ENCODE peak calls at places on chromosome 15, in seven cellular contexts. Y is heart right ventricle; A is MM.1S; B is prostate gland; O is breast epithelium; N is Caco-2; M is CD8-positive, alpha-beta T cell. H is an unnamed sample.

GRCh38 chr15:65942436-65942835 is 73.1 kb downstream of the RAB11A start:
- DNase-seq in Y (no peak), A (no peak), B (no peak), O (no peak), N (no peak), M (no peak), H (no peak)

GRCh38 chr15:91140561-91140960 is 40.5 kb downstream of the SV2B start:
- DNase-seq in Y (no peak), A (no peak), B (no peak), O (no peak), N (no peak), M (no peak), H (no peak)

GRCh38 chr15:80679805-80680175 is 15.3 kb upstream of the ABHD17C start:
- DNase-seq in Y (no peak), A (no peak), B (peak; percentile 46), O (no peak), N (no peak), M (no peak), H (no peak)

GRCh38 chr15:80706161-80706560 is 11.1 kb downstream of the ABHD17C start:
- DNase-seq in Y (no peak), A (no peak), B (no peak), O (no peak), N (no peak), M (no peak), H (no peak)

GRCh38 chr15:85491663-85492062 is 111.3 kb downstream of the AKAP13 start:
- DNase-seq in Y (no peak), A (no peak), B (no peak), O (no peak), N (no peak), M (no peak), H (no peak)

GRCh38 chr15:40106203-40107161 is 2.2 kb downstream of the BMF start:
- DNase-seq in Y (peak; percentile 57), A (peak; percentile 75), B (peak; percentile 92), O (peak; percentile 77), N (peak; percentile 91), M (no peak), H (no peak)

GRCh38 chr15:62067448-62068044 is 769 bp downstream of the C2CD4A start:
- DNase-seq in Y (peak; percentile 38), A (no peak), B (peak; percentile 12), O (no peak), N (no peak), M (no peak), H (peak; percentile 20)

GRCh38 chr15:82544431-82544830 is 4.2 kb upstream of the RPS17 start:
- DNase-seq in Y (no peak), A (no peak), B (no peak), O (no peak), N (no peak), M (no peak), H (no peak)

GRCh38 chr15:59283717-59284336 is 77.2 kb downstream of the LDHAL6B start:
- DNase-seq in Y (no peak), A (no peak), B (peak; percentile 39), O (peak; percentile 56), N (peak; percentile 56), M (no peak), H (no peak)

GRCh38 chr15:40045572-40046217 is 6.7 kb upstream of the SRP14 start:
- DNase-seq in Y (no peak), A (peak; percentile 46), B (no peak), O (no peak), N (no peak), M (no peak), H (no peak)

GRCh38 chr15:41501191-41501917 is 7.7 kb downstream of the ITPKA start:
- DNase-seq in Y (no peak), A (no peak), B (no peak), O (no peak), N (no peak), M (no peak), H (peak; percentile 26)

GRCh38 chr15:49751191-49751590 is 130.3 kb downstream of the DTWD1 start:
- DNase-seq in Y (no peak), A (no peak), B (no peak), O (no peak), N (no peak), M (no peak), H (no peak)

GRCh38 chr15:82585072-82585471 is 44.8 kb upstream of the RPS17 start:
- DNase-seq in Y (no peak), A (no peak), B (no peak), O (no peak), N (no peak), M (no peak), H (no peak)

GRCh38 chr15:58477228-58477627 is 45.4 kb downstream of the LIPC start:
- DNase-seq in Y (no peak), A (no peak), B (no peak), O (no peak), N (no peak), M (no peak), H (no peak)

GRCh38 chr15:63601026-63601726 is 4.0 kb downstream of the FBXL22 start:
- DNase-seq in Y (peak; percentile 37), A (peak; percentile 21), B (no peak), O (no peak), N (no peak), M (peak; percentile 59), H (peak; percentile 27)

GRCh38 chr15:56371495-56372147 is 6.4 kb downstream of the TEX9 start:
- DNase-seq in Y (no peak), A (peak; percentile 96), B (no peak), O (no peak), N (no peak), M (no peak), H (no peak)

GRCh38 chr15:40293006-40293405 is 10.1 kb upstream of the ANKRD63 start:
- DNase-seq in Y (no peak), A (no peak), B (no peak), O (no peak), N (no peak), M (no peak), H (no peak)

GRCh38 chr15:42359249-42359648 is at the start of gene CAPN3:
- DNase-seq in Y (no peak), A (no peak), B (no peak), O (no peak), N (no peak), M (no peak), H (no peak)

GRCh38 chr15:95468820-95469219 is 861.7 kb upstream of the NR2F2 start:
- DNase-seq in Y (no peak), A (no peak), B (no peak), O (no peak), N (no peak), M (no peak), H (no peak)
- H3K27me3 ChIP-seq in Y (no peaks in the 10 kb centered on the region), A (no peaks in the 10 kb centered on the region), B (no peaks in the 10 kb centered on the region), O (no peaks in the 10 kb centered on the region), N (no peaks in the 10 kb centered on the region), M (no peaks in the 10 kb centered on the region), H (no peaks in the 10 kb centered on the region)

DNA sequence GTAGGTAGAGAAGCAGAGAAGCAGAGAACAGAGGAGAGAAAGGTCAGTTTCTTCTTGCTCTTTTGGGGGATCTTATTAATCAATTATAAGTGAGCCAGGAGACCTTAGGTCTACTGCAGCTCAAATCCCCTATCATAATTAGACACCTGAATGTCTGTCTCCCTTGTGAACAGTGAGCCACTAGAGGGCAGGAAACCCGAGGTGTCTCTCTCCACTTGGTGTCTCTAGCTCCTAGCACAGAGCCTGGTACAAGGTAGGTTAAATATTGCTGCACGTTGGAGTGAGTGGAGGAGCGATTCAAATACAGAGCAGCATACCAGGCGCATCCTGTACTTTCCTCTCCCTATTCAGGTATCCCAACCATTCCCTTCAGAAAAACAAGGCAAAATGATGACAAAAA is 2.0 kb upstream of the ST8SIA2 start:
- DNase-seq in Y (no peak), A (peak; percentile 75), B (no peak), O (no peak), N (peak; percentile 57), M (no peak), H (no peak)
- H3K27me3 ChIP-seq in Y (peaks cover 63% of the 10 kb centered on the region), A (no peaks in the 10 kb centered on the region), B (peaks cover 10% of the 10 kb centered on the region), O (peaks cover 2% of the 10 kb centered on the region), N (peaks cover 2% of the 10 kb centered on the region), M (no peaks in the 10 kb centered on the region), H (no peaks in the 10 kb centered on the region)

DNA sequence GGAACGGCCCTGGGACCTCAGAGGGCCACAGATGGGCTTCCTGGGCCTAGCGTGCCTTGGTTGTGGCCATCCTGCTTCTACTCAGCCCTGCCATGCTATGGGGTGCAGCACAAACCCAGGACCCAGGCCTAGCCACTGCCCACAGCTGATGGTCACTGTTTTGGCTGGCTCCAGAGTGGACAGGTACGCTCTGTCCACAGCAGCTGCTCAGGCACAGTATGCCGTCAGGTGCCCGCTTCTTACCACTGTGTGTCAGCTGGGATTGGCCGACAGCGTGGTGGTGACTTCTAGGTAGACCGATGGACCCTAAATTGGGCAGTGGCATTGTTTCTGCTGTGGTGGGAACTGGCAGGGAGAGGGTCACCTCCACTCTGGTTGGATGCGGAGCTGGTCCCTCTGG is 47.3 kb downstream of the KLF13 start:
- DNase-seq in Y (no peak), A (no peak), B (no peak), O (no peak), N (no peak), M (no peak), H (no peak)
- H3K27me3 ChIP-seq in Y (no peaks in the 10 kb centered on the region), A (no peaks in the 10 kb centered on the region), B (no peaks in the 10 kb centered on the region), O (no peaks in the 10 kb centered on the region), N (no peaks in the 10 kb centered on the region), M (no peaks in the 10 kb centered on the region), H (no peaks in the 10 kb centered on the region)

DNA sequence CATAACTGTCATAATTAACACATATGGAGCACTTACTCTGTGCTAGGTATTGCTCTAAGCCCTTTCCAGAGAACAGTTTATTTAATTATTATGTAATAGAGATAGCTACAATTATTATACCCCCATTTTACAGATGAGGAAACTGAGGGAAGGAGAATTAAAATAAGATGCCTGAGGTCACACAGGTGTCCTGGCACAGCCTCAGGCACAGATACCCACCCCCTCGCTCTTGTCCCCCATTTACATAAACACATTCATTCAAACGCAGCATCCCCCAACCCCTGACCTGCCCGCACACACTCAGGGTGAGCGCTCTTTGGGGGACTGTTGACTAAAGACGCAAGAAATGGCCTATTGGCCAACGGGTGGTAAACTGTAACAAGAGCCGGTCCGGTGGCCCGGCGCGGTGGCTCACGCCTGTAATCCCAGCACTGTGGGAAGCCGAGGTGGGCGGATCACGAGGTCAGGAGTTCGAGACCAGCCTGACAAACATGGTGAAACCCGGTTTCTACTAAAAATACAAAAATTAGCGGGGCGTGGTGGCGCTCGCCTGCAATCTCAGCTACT is 2.1 kb upstream of the ISL2 start:
- DNase-seq in Y (no peak), A (no peak), B (no peak), O (no peak), N (no peak), M (no peak), H (no peak)
- H3K27me3 ChIP-seq in Y (peaks cover 76% of the 10 kb centered on the region), A (peaks cover 6% of the 10 kb centered on the region), B (peaks cover 31% of the 10 kb centered on the region), O (peaks cover 5% of the 10 kb centered on the region), N (no peaks in the 10 kb centered on the region), M (peaks cover 46% of the 10 kb centered on the region), H (peaks cover 58% of the 10 kb centered on the region)

GRCh38 chr15:68447209-68447608 is 15.2 kb upstream of the ITGA11 start:
- DNase-seq in Y (no peak), A (no peak), B (no peak), O (no peak), N (no peak), M (no peak), H (no peak)

GRCh38 chr15:68445351-68445750 is 13.4 kb upstream of the ITGA11 start:
- DNase-seq in Y (no peak), A (no peak), B (no peak), O (no peak), N (no peak), M (no peak), H (no peak)

GRCh38 chr15:68450192-68450591 is 18.2 kb upstream of the ITGA11 start:
- DNase-seq in Y (peak; percentile 44), A (no peak), B (no peak), O (no peak), N (no peak), M (no peak), H (no peak)

GRCh38 chr15:68447976-68448755 is 16.2 kb upstream of the ITGA11 start:
- DNase-seq in Y (no peak), A (no peak), B (no peak), O (no peak), N (no peak), M (no peak), H (no peak)

GRCh38 chr15:68449389-68449788 is 17.4 kb upstream of the ITGA11 start:
- DNase-seq in Y (no peak), A (no peak), B (no peak), O (no peak), N (no peak), M (no peak), H (no peak)
- H3K27me3 ChIP-seq in Y (peaks cover 10% of the 10 kb centered on the region), A (no peaks in the 10 kb centered on the region), B (no peaks in the 10 kb centered on the region), O (no peaks in the 10 kb centered on the region), N (no peaks in the 10 kb centered on the region), M (no peaks in the 10 kb centered on the region), H (no peaks in the 10 kb centered on the region)

H was measured in neuronal stem cell.